ENCODE peak calls at places on chromosomes 2 and 18, in eight cellular contexts. Q is gastrocnemius medialis, P is right lobe of liver, J is psoas muscle, M is iPS DF 6.9, O is Peyer's patch, A is left ventricle myocardium inferior, Z is substantia nigra. K is an unnamed sample.

GRCh38 chr2:26770986-26771586 is 7.0 kb downstream of the SLC35F6 start:
- DNase-seq in A (peak), M (no peak), Z (peak), Q (peak), O (peak), J (peak), P (peak), K (no peak)

GRCh38 chr2:216492951-216493685 is 5.5 kb upstream of the RPL37A start:
- DNase-seq in Z (no peak), O (no peak), P (no peak), J (no peak), M (no peak), Q (no peak), A (no peak), K (no peak)

GRCh38 chr18:49817947-49818346 is 4.6 kb upstream of the ACAA2 start:
- DNase-seq in Z (no peak), A (no peak), Q (no peak), O (no peak), M (no peak), J (no peak), P (no peak), K (no peak)

GRCh38 chr2:132910432-132910831 is 240.4 kb upstream of the LYPD1 start:
- DNase-seq in Z (no peak), M (no peak), P (no peak), J (no peak), A (no peak), Q (no peak), O (no peak), K (no peak)

GRCh38 chr2:40957508-40957907 is 505.6 kb upstream of the SLC8A1 start:
- DNase-seq in Q (peak), A (peak), Z (no peak), O (no peak), P (no peak), J (no peak), M (no peak), K (peak)

GRCh38 chr2:28345619-28346018 is 47.0 kb upstream of the FOSL2 start:
- DNase-seq in P (no peak), Q (peak), A (peak), Z (no peak), O (no peak), J (no peak), M (no peak), K (peak)

GRCh38 chr18:53644799-53645471 is 579.5 kb downstream of the MBD2 start:
- DNase-seq in Z (no peak), A (no peak), O (no peak), M (no peak), J (no peak), Q (no peak), P (no peak), K (no peak)

GRCh38 chr2:196591621-196592022 is 47.9 kb upstream of the CCDC150 start:
- DNase-seq in P (no peak), Q (no peak), A (no peak), Z (peak), J (no peak), M (no peak), O (no peak), K (no peak)

GRCh38 chr2:54409752-54410151 is 46.4 kb upstream of the SPTBN1 start:
- DNase-seq in P (no peak), Q (no peak), M (no peak), O (no peak), Z (peak), A (no peak), J (no peak), K (no peak)

GRCh38 chr2:177746358-177746757 is 326.2 kb downstream of the PDE11A start:
- DNase-seq in O (no peak), J (no peak), P (no peak), A (no peak), Z (no peak), Q (no peak), M (no peak), K (no peak)

GRCh38 chr2:145197944-145198343 is 678.0 kb upstream of the ZEB2 start:
- DNase-seq in P (no peak), O (no peak), Z (no peak), A (no peak), Q (no peak), M (no peak), J (no peak), K (no peak)

GRCh38 chr2:177816740-177817139 is 255.8 kb downstream of the PDE11A start:
- DNase-seq in P (no peak), Z (no peak), J (no peak), M (no peak), A (no peak), Q (no peak), O (no peak), K (no peak)

GRCh38 chr2:240614391-240614790 is 10.9 kb upstream of the GPR35 start:
- DNase-seq in M (no peak), J (no peak), A (no peak), Q (no peak), P (peak), Z (no peak), O (no peak), K (peak)

GRCh38 chr2:25324905-25325592 is 16.7 kb downstream of the DNMT3A start:
- DNase-seq in Z (peak), P (no peak), A (no peak), Q (peak), O (no peak), M (no peak), J (peak), K (no peak)

GRCh38 chr18:43805646-43806194 is 528.4 kb upstream of the SYT4 start:
- DNase-seq in Q (no peak), M (no peak), O (no peak), Z (no peak), P (no peak), A (no peak), J (no peak), K (no peak)

GRCh38 chr2:199955007-199955338 is 318 bp downstream of the TYW5 start:
- DNase-seq in M (no peak), P (no peak), Z (no peak), Q (no peak), A (no peak), J (no peak), O (no peak), K (no peak)

GRCh38 chr18:11821208-11821607 is 30.0 kb upstream of the CHMP1B start:
- DNase-seq in O (no peak), P (no peak), Q (no peak), Z (no peak), A (no peak), J (no peak), M (no peak), K (no peak)

GRCh38 chr18:3690682-3691066 is 240.7 kb downstream of the TGIF1 start:
- DNase-seq in O (no peak), P (no peak), Q (no peak), J (no peak), A (no peak), Z (no peak), M (no peak), K (no peak)

GRCh38 chr2:32721376-32721775 is 93.5 kb downstream of the TTC27 start:
- DNase-seq in Q (no peak), M (no peak), A (no peak), J (no peak), Z (no peak), O (no peak), P (no peak), K (no peak)

GRCh38 chr2:142687075-142687474 is 190.4 kb upstream of the KYNU start:
- DNase-seq in M (no peak), Q (no peak), A (no peak), O (no peak), Z (no peak), P (no peak), J (no peak), K (no peak)

GRCh38 chr18:70627100-70627802 is 338.4 kb downstream of the SOCS6 start:
- DNase-seq in M (no peak), Z (no peak), A (no peak), P (no peak), Q (no peak), J (no peak), O (no peak), K (no peak)

GRCh38 chr2:10813085-10813748 is 632 bp upstream of the PDIA6 start:
- DNase-seq in O (no peak), M (no peak), J (no peak), Z (no peak), P (no peak), A (no peak), Q (no peak), K (no peak)

GRCh38 chr2:111121873-111122630 is 1.3 kb downstream of the BCL2L11 start:
- DNase-seq in J (peak), P (peak), M (no peak), A (peak), Q (peak), Z (peak), O (peak), K (peak)

GRCh38 chr18:37705016-37705415 is 139.4 kb upstream of the CELF4 start:
- DNase-seq in M (no peak), A (no peak), Q (no peak), Z (no peak), P (no peak), O (no peak), J (no peak), K (no peak)

GRCh38 chr2:24511894-24512293 is 20.8 kb downstream of the NCOA1 start:
- DNase-seq in O (no peak), A (no peak), Z (no peak), Q (no peak), J (no peak), M (no peak), P (no peak), K (no peak)

GRCh38 chr2:57549642-57550102 is 496.9 kb upstream of the VRK2 start:
- DNase-seq in P (no peak), O (no peak), J (no peak), Q (no peak), A (no peak), M (no peak), Z (no peak), K (no peak)

GRCh38 chr2:128645631-128646030 is 327.0 kb upstream of the HS6ST1 start:
- DNase-seq in Q (no peak), J (no peak), M (no peak), P (peak), O (no peak), Z (no peak), A (no peak), K (peak)

GRCh38 chr2:98412751-98413445 is 31.8 kb upstream of the INPP4A start:
- DNase-seq in M (peak), Z (peak), J (no peak), A (no peak), O (peak), Q (no peak), P (no peak), K (no peak)

GRCh38 chr2:36329251-36329650 is 26.3 kb upstream of the CRIM1 start:
- DNase-seq in O (no peak), Q (no peak), P (no peak), A (no peak), M (no peak), Z (no peak), J (no peak), K (no peak)

GRCh38 chr2:231393149-231394131 is 2.1 kb upstream of the B3GNT7 start:
- DNase-seq in A (no peak), Q (no peak), O (peak), P (no peak), Z (peak), J (no peak), M (no peak), K (no peak)

GRCh38 chr2:2232167-2232566 is 98.9 kb downstream of the MYT1L start:
- DNase-seq in O (no peak), Z (no peak), A (no peak), P (no peak), M (no peak), Q (no peak), J (no peak), K (no peak)

GRCh38 chr2:12070153-12070552 is 323.7 kb downstream of the LPIN1 start:
- DNase-seq in Q (no peak), P (no peak), O (no peak), M (no peak), Z (no peak), A (no peak), J (no peak), K (no peak)

DNA sequence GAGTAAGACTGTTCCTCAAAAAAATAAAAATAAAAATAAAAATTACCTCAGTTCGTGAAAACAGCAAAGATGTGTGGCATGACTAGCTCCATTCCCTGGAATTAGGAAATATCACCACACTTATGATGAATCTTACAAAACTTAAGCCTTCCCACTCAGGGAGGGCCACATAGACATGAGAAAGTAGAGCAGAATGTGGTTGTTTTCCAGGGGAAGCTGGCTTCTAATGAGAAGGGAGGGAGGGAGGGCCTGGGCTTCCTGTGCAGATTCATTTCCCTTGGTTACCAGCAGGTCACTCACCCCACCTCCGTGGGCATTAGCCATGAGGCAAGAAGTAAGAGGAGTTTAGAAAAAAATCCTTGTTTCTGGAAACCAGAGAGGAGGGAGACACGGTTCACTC is 95.9 kb upstream of the RMDN2 start:
- DNase-seq in Z (no peak), J (peak), M (no peak), O (no peak), Q (no peak), P (no peak), A (peak), K (peak)
- H3K27ac ChIP-seq in Z (no peak), J (peak), M (no peak), O (no peak), Q (no peak), P (peak), A (peak), K (peak)

GRCh38 chr18:75204262-75204977 is 4.5 kb downstream of the PTGR3 start:
- DNase-seq in Z (no peak), Q (no peak), A (peak), O (no peak), M (no peak), P (no peak), J (peak), K (no peak)
- H3K27ac ChIP-seq in Z (no peak), Q (peak), A (peak), O (peak), M (no peak), P (no peak), J (peak), K (no peak)

GRCh38 chr18:12989397-12990127 is 1.6 kb upstream of the CEP192 start:
- DNase-seq in M (no peak), Z (no peak), P (no peak), J (no peak), A (no peak), Q (peak), O (no peak), K (no peak)

GRCh38 chr18:12990977-12991838 is at the start of gene CEP192:
- DNase-seq in Q (peak), Z (peak), A (peak), J (peak), P (peak), M (peak), O (peak), K (peak)

GRCh38 chr18:12991839-12992216 is 666 bp downstream of the CEP192 start:
- DNase-seq in J (no peak), O (no peak), A (no peak), Z (no peak), P (no peak), M (no peak), Q (no peak), K (no peak)

GRCh38 chr18:12990128-12990485 is 1.1 kb upstream of the CEP192 start:
- DNase-seq in O (no peak), J (no peak), P (no peak), A (no peak), Q (no peak), Z (no peak), M (no peak), K (no peak)

GRCh38 chr18:12990662-12990976 is 543 bp upstream of the CEP192 start:
- DNase-seq in Z (no peak), M (peak), A (no peak), Q (no peak), O (no peak), J (no peak), P (no peak), K (no peak)
- H3K27ac ChIP-seq in Z (peak), M (no peak), A (peak), Q (peak), O (peak), J (peak), P (peak), K (peak)

DNA sequence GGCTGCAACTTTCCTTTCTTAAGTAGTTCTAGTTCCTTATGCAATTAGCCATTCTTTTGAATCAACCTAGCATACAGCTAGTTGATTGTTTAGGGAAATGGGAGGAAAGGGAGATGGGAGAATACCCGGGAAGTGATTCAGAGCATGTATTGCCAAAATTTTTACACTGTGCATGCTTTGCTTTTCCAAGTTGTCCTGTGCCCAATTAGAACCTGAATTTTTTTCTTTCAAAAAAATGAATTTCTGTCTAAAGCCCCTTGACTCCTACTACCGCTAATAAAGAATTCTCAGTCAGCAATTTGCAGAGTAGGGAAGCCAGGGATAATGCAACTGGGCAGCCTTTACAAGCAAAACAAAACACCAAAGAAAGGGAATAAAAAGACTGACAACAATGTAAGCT is 174.5 kb downstream of the ERBB4 start:
- DNase-seq in A (no peak), O (no peak), P (no peak), M (no peak), Q (no peak), Z (no peak), J (no peak), K (no peak)
- H3K27ac ChIP-seq in A (no peak), O (no peak), P (no peak), M (no peak), Q (no peak), Z (peak), J (no peak), K (no peak)

DNA sequence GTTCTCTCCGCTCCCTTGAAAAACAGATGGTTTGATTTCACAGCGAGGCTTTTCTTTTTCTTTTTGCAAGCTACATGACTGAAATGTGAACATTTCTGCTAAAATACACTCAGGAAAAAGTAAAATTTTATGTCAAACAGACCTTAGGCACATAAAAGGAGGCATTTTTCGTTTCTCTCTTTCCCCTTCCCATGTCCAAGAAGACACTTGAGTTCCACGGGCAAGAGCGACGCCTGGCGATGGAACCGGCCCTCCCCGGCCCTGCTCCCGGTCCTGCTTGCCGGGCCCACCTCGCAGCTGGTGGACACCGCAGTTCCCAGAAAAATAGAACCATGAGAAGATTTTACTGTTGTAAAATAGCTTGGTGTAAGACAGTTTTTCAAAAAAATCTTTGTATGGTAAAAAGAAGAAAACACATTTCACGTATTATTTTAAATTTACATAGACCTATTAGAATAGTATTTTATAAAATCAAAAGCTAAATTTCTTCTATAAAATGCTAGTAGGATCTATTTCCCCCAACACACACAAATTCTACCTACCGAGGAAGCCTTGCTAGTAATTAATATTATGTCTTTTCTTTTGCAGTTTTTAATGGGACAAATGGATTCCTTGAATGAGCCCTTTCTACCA is 2.3 kb upstream of the ALKAL2 start:
- DNase-seq in P (peak), Z (peak), J (peak), Q (peak), O (no peak), M (no peak), A (peak), K (peak)
- H3K27ac ChIP-seq in P (no peak), Z (no peak), J (no peak), Q (no peak), O (no peak), M (no peak), A (no peak), K (peak)